ENCODE peak calls at places on chromosomes 11 and 22, in nine cellular contexts. One of them, this sample, is unnamed.

GRCh38 chr22:45805413-45805812 is 133.8 kb downstream of the ATXN10 start:
- DNase-seq in uterus: no peak
- DNase-seq in aorta: no peak
- DNase-seq in OCI-LY7: no peak
- DNase-seq in IMR-90: no peak
- DNase-seq in lung: no peak
- DNase-seq in A549: no peak
- DNase-seq in left ventricle myocardium inferior: no peak
- DNase-seq in heart left ventricle: no peak
- DNase-seq in this sample: no peak

GRCh38 chr22:46084943-46085830 is 65.1 kb upstream of the PPARA start:
- DNase-seq in uterus: peak; percentile 92
- DNase-seq in aorta: peak; percentile 94
- DNase-seq in OCI-LY7: no peak
- DNase-seq in IMR-90: no peak
- DNase-seq in lung: peak; percentile 78
- DNase-seq in A549: peak; percentile 79
- DNase-seq in left ventricle myocardium inferior: peak; percentile 90
- DNase-seq in heart left ventricle: peak; percentile 92
- DNase-seq in this sample: peak; percentile 88

GRCh38 chr11:123413636-123414035 is 16.4 kb upstream of the GRAMD1B start:
- DNase-seq in uterus: no peak
- DNase-seq in aorta: no peak
- DNase-seq in OCI-LY7: no peak
- DNase-seq in IMR-90: peak; percentile 23
- DNase-seq in lung: no peak
- DNase-seq in A549: no peak
- DNase-seq in left ventricle myocardium inferior: no peak
- DNase-seq in heart left ventricle: no peak
- DNase-seq in this sample: no peak

GRCh38 chr11:67999201-67999629 is 4.7 kb downstream of the UNC93B1 start:
- DNase-seq in uterus: no peak
- DNase-seq in aorta: peak; percentile 72
- DNase-seq in OCI-LY7: no peak
- DNase-seq in IMR-90: no peak
- DNase-seq in lung: no peak
- DNase-seq in A549: no peak
- DNase-seq in left ventricle myocardium inferior: no peak
- DNase-seq in heart left ventricle: no peak
- DNase-seq in this sample: no peak

GRCh38 chr11:71112454-71112853 is 139.9 kb downstream of the SHANK2 start:
- DNase-seq in uterus: no peak
- DNase-seq in aorta: no peak
- DNase-seq in OCI-LY7: no peak
- DNase-seq in IMR-90: no peak
- DNase-seq in lung: no peak
- DNase-seq in A549: no peak
- DNase-seq in left ventricle myocardium inferior: no peak
- DNase-seq in heart left ventricle: no peak
- DNase-seq in this sample: no peak

GRCh38 chr11:119107538-119108150 is 500 bp downstream of the C2CD2L start:
- DNase-seq in uterus: no peak
- DNase-seq in aorta: no peak
- DNase-seq in OCI-LY7: peak; percentile 45
- DNase-seq in IMR-90: no peak
- DNase-seq in lung: no peak
- DNase-seq in A549: no peak
- DNase-seq in left ventricle myocardium inferior: no peak
- DNase-seq in heart left ventricle: no peak
- DNase-seq in this sample: no peak

GRCh38 chr11:18617688-18618340 is 16.3 kb downstream of the SPTY2D1 start:
- DNase-seq in uterus: no peak
- DNase-seq in aorta: no peak
- DNase-seq in OCI-LY7: no peak
- DNase-seq in IMR-90: peak; percentile 71
- DNase-seq in lung: no peak
- DNase-seq in A549: no peak
- DNase-seq in left ventricle myocardium inferior: no peak
- DNase-seq in heart left ventricle: no peak
- DNase-seq in this sample: no peak

GRCh38 chr11:61549662-61550568 is 31.0 kb downstream of the SYT7 start:
- DNase-seq in uterus: no peak
- DNase-seq in aorta: no peak
- DNase-seq in OCI-LY7: no peak
- DNase-seq in IMR-90: no peak
- DNase-seq in lung: no peak
- DNase-seq in A549: no peak
- DNase-seq in left ventricle myocardium inferior: peak; percentile 49
- DNase-seq in heart left ventricle: peak; percentile 40
- DNase-seq in this sample: no peak

GRCh38 chr22:48347311-48347710 is 1480.4 kb downstream of the BRD1 start:
- DNase-seq in uterus: no peak
- DNase-seq in aorta: peak; percentile 30
- DNase-seq in OCI-LY7: no peak
- DNase-seq in IMR-90: no peak
- DNase-seq in lung: no peak
- DNase-seq in A549: no peak
- DNase-seq in left ventricle myocardium inferior: no peak
- DNase-seq in heart left ventricle: no peak
- DNase-seq in this sample: no peak

GRCh38 chr22:35575116-35575748 is 34.6 kb downstream of the RASD2 start:
- DNase-seq in uterus: no peak
- DNase-seq in aorta: no peak
- DNase-seq in OCI-LY7: peak; percentile 49
- DNase-seq in IMR-90: no peak
- DNase-seq in lung: no peak
- DNase-seq in A549: no peak
- DNase-seq in left ventricle myocardium inferior: no peak
- DNase-seq in heart left ventricle: no peak
- DNase-seq in this sample: no peak

GRCh38 chr11:30889116-30889765 is 303.1 kb upstream of the MPPED2 start:
- DNase-seq in uterus: no peak
- DNase-seq in aorta: no peak
- DNase-seq in OCI-LY7: no peak
- DNase-seq in IMR-90: peak; percentile 45
- DNase-seq in lung: no peak
- DNase-seq in A549: no peak
- DNase-seq in left ventricle myocardium inferior: no peak
- DNase-seq in heart left ventricle: no peak
- DNase-seq in this sample: no peak

GRCh38 chr11:20274031-20274430 is 89.5 kb upstream of the HTATIP2 start:
- DNase-seq in uterus: no peak
- DNase-seq in aorta: no peak
- DNase-seq in OCI-LY7: no peak
- DNase-seq in IMR-90: no peak
- DNase-seq in lung: no peak
- DNase-seq in A549: no peak
- DNase-seq in left ventricle myocardium inferior: no peak
- DNase-seq in heart left ventricle: no peak
- DNase-seq in this sample: no peak

GRCh38 chr11:102794382-102794781 is 3.6 kb downstream of the MMP1 start:
- DNase-seq in uterus: no peak
- DNase-seq in aorta: no peak
- DNase-seq in OCI-LY7: peak; percentile 44
- DNase-seq in IMR-90: peak; percentile 50
- DNase-seq in lung: no peak
- DNase-seq in A549: peak; percentile 47
- DNase-seq in left ventricle myocardium inferior: no peak
- DNase-seq in heart left ventricle: no peak
- DNase-seq in this sample: no peak

GRCh38 chr22:35482311-35482710 is 58.3 kb upstream of the RASD2 start:
- DNase-seq in uterus: no peak
- DNase-seq in aorta: peak; percentile 4
- DNase-seq in OCI-LY7: no peak
- DNase-seq in IMR-90: no peak
- DNase-seq in lung: no peak
- DNase-seq in A549: no peak
- DNase-seq in left ventricle myocardium inferior: no peak
- DNase-seq in heart left ventricle: no peak
- DNase-seq in this sample: no peak

GRCh38 chr22:25120093-25120561 is 79.5 kb upstream of the CRYBB3 start:
- DNase-seq in uterus: no peak
- DNase-seq in aorta: no peak
- DNase-seq in OCI-LY7: no peak
- DNase-seq in IMR-90: no peak
- DNase-seq in lung: no peak
- DNase-seq in A549: peak; percentile 49
- DNase-seq in left ventricle myocardium inferior: no peak
- DNase-seq in heart left ventricle: peak; percentile 51
- DNase-seq in this sample: peak; percentile 48

GRCh38 chr22:25123677-25124076 is 76.0 kb upstream of the CRYBB3 start:
- DNase-seq in uterus: no peak
- DNase-seq in aorta: no peak
- DNase-seq in OCI-LY7: no peak
- DNase-seq in IMR-90: no peak
- DNase-seq in lung: no peak
- DNase-seq in A549: no peak
- DNase-seq in left ventricle myocardium inferior: no peak
- DNase-seq in heart left ventricle: no peak
- DNase-seq in this sample: no peak

GRCh38 chr22:25119609-25120008 is 80.0 kb upstream of the CRYBB3 start:
- DNase-seq in uterus: no peak
- DNase-seq in aorta: no peak
- DNase-seq in OCI-LY7: no peak
- DNase-seq in IMR-90: no peak
- DNase-seq in lung: no peak
- DNase-seq in A549: no peak
- DNase-seq in left ventricle myocardium inferior: no peak
- DNase-seq in heart left ventricle: no peak
- DNase-seq in this sample: no peak

GRCh38 chr22:25122136-25122764 is 77.4 kb upstream of the CRYBB3 start:
- DNase-seq in uterus: no peak
- DNase-seq in aorta: no peak
- DNase-seq in OCI-LY7: no peak
- DNase-seq in IMR-90: no peak
- DNase-seq in lung: no peak
- DNase-seq in A549: no peak
- DNase-seq in left ventricle myocardium inferior: no peak
- DNase-seq in heart left ventricle: no peak
- DNase-seq in this sample: no peak

GRCh38 chr22:25120761-25121212 is 78.9 kb upstream of the CRYBB3 start:
- DNase-seq in uterus: peak; percentile 24
- DNase-seq in aorta: no peak
- DNase-seq in OCI-LY7: no peak
- DNase-seq in IMR-90: no peak
- DNase-seq in lung: peak; percentile 48
- DNase-seq in A549: peak; percentile 35
- DNase-seq in left ventricle myocardium inferior: no peak
- DNase-seq in heart left ventricle: peak; percentile 34
- DNase-seq in this sample: no peak
- H3K4me3 ChIP-seq in uterus: no peak overlapping the region
- H3K4me3 ChIP-seq in aorta: no peak overlapping the region
- H3K4me3 ChIP-seq in OCI-LY7: no peak overlapping the region
- H3K4me3 ChIP-seq in IMR-90: no peak overlapping the region
- H3K4me3 ChIP-seq in lung: no peak overlapping the region
- H3K4me3 ChIP-seq in A549: no peak overlapping the region
- H3K4me3 ChIP-seq in left ventricle myocardium inferior: no peak overlapping the region
- H3K4me3 ChIP-seq in heart left ventricle: no peak overlapping the region
- H3K4me3 ChIP-seq in this sample: no peak overlapping the region

DNA sequence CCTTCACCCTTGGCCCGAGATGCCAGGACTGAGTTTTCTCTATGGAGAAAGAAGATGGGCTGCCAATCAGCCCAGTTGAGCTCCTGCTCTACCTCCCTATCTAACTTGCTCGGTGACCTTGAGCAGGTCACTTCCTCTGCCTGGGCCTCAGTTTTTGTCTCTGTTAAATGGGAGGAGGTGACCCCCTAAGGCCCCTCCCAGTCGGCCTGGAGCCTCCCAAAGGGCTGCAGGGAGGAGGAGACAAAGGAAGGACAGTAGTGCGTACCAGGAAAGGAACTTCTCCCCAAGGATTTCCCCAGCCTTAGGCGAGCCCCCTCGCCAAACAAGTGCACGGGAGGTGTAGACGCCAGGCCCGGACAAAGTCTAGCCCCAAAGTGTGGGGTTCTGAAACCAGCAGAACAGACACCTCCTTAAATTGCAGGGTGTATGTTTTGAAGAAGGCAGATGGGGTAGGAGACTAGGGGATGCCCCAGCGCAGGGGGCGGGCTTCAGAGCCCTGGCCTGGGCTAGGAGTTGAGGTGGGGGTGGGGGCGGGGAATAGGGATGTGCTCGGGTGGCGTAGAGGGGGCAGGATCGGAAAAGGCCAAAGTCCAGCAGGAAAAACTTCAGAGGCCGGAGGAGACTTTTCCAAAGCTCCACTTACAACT is 1.0 kb downstream of the CBX7 start:
- DNase-seq in uterus: no peak
- DNase-seq in aorta: peak; percentile 71
- DNase-seq in OCI-LY7: no peak
- DNase-seq in IMR-90: no peak
- DNase-seq in lung: no peak
- DNase-seq in A549: no peak
- DNase-seq in left ventricle myocardium inferior: no peak
- DNase-seq in heart left ventricle: no peak
- DNase-seq in this sample: no peak
- H3K4me3 ChIP-seq in uterus: peak overlapping the region; percentile 65
- H3K4me3 ChIP-seq in aorta: peak overlapping the region; percentile 98
- H3K4me3 ChIP-seq in OCI-LY7: peak overlapping the region; percentile 74
- H3K4me3 ChIP-seq in IMR-90: peak overlapping the region; percentile 44
- H3K4me3 ChIP-seq in lung: peak overlapping the region; percentile 72
- H3K4me3 ChIP-seq in A549: peak overlapping the region; percentile 51
- H3K4me3 ChIP-seq in left ventricle myocardium inferior: peak overlapping the region; percentile 98
- H3K4me3 ChIP-seq in heart left ventricle: peak overlapping the region; percentile 94
- H3K4me3 ChIP-seq in this sample: peak overlapping the region; percentile 65

GRCh38 chr11:59556883-59557205 is 45.5 kb downstream of the OR4D9 start:
- DNase-seq in uterus: no peak
- DNase-seq in aorta: no peak
- DNase-seq in OCI-LY7: no peak
- DNase-seq in IMR-90: no peak
- DNase-seq in lung: no peak
- DNase-seq in A549: peak; percentile 79
- DNase-seq in left ventricle myocardium inferior: no peak
- DNase-seq in heart left ventricle: no peak
- DNase-seq in this sample: no peak
- H3K4me3 ChIP-seq in uterus: no peak overlapping the region
- H3K4me3 ChIP-seq in aorta: no peak overlapping the region
- H3K4me3 ChIP-seq in OCI-LY7: peak overlapping the region; percentile 65
- H3K4me3 ChIP-seq in IMR-90: peak overlapping the region; percentile 20
- H3K4me3 ChIP-seq in lung: no peak overlapping the region
- H3K4me3 ChIP-seq in A549: peak overlapping the region; percentile 58
- H3K4me3 ChIP-seq in left ventricle myocardium inferior: peak overlapping the region; percentile 66
- H3K4me3 ChIP-seq in heart left ventricle: peak overlapping the region; percentile 45
- H3K4me3 ChIP-seq in this sample: peak overlapping the region; percentile 54

DNA sequence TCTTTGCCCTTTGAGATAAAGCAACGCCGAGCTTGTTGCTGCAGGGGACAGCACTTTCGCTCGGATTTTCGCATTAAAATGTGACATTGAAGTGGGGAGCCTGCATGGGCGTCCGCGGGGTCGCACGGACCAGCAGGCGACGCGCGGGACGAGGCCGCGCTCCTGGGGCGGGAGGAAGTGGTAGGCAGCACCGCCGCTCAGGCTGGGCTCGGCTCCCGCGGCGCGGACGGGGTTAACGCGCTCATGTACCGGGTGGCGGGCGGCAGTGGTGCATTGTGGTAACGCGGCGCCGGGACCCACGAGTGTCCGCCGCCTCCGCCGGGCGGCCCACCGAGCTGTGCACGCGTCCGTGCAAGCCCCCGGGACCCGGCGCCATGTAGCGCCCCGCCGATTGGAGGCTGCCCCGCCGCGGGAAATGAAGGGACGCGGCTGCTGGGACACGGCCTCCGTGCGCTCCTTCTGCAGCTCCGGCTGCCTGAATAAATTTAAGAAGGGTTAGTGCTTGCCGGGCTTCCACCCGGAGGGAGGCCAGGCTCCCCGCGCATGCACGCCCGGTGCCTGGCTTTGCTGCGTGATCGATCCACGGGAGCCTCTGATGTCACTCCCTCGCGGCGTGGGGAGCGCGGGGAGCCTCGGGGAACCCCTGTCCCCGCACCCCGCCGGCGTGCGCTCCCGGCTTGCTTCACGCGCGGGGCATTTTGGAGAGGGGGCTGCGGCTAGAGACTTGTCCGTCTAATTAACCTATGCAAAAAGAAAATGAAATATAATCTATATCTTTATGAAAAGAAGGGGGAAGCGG is 127.7 kb downstream of the OSBP2 start:
- DNase-seq in uterus: no peak
- DNase-seq in aorta: no peak
- DNase-seq in OCI-LY7: no peak
- DNase-seq in IMR-90: no peak
- DNase-seq in lung: no peak
- DNase-seq in A549: no peak
- DNase-seq in left ventricle myocardium inferior: no peak
- DNase-seq in heart left ventricle: no peak
- DNase-seq in this sample: no peak
- H3K4me3 ChIP-seq in uterus: no peak overlapping the region
- H3K4me3 ChIP-seq in aorta: no peak overlapping the region
- H3K4me3 ChIP-seq in OCI-LY7: no peak overlapping the region
- H3K4me3 ChIP-seq in IMR-90: peak overlapping the region; percentile 62
- H3K4me3 ChIP-seq in lung: no peak overlapping the region
- H3K4me3 ChIP-seq in A549: peak overlapping the region; percentile 29
- H3K4me3 ChIP-seq in left ventricle myocardium inferior: peak overlapping the region; percentile 69
- H3K4me3 ChIP-seq in heart left ventricle: peak overlapping the region; percentile 60
- H3K4me3 ChIP-seq in this sample: peak overlapping the region; percentile 43